ENCODE peak calls at places on chromosomes 12 and 14, in five cellular contexts. A, H, U, Y and L are unnamed samples.

GRCh38 chr14:34522496-34522895 is 17.0 kb downstream of the EAPP start:
- DNase-seq in A (no peak), H (no peak), U (no peak), Y (no peak), L (no peak)

GRCh38 chr12:116420476-116420875 is 138.7 kb upstream of the MAP1LC3B2 start:
- DNase-seq in A (no peak), H (no peak), U (no peak), Y (no peak), L (no peak)

GRCh38 chr14:65880507-65880906 is 468.0 kb downstream of the FUT8 start:
- DNase-seq in A (peak), H (no peak), U (no peak), Y (no peak), L (peak)

GRCh38 chr12:130863298-130863697 is 8.6 kb upstream of the RAN start:
- DNase-seq in A (no peak), H (no peak), U (no peak), Y (no peak), L (no peak)

GRCh38 chr12:93819048-93819491 is 141.9 kb downstream of the CRADD start:
- DNase-seq in A (peak), H (peak), U (no peak), Y (peak), L (peak)

GRCh38 chr14:76346391-76347160 is 29.4 kb upstream of the ESRRB start:
- DNase-seq in A (no peak), H (no peak), U (no peak), Y (no peak), L (peak)

GRCh38 chr14:80699861-80700260 is 241.7 kb downstream of the CEP128 start:
- DNase-seq in A (no peak), H (no peak), U (no peak), Y (no peak), L (no peak)

GRCh38 chr14:59534361-59534987 is 42.1 kb downstream of the CCDC175 start:
- DNase-seq in A (no peak), H (no peak), U (no peak), Y (peak), L (no peak)

GRCh38 chr14:82999802-83000201 is 1466.1 kb upstream of the SEL1L start:
- DNase-seq in A (peak), H (no peak), U (no peak), Y (peak), L (no peak)

GRCh38 chr12:77042834-77043233 is 22.5 kb downstream of the E2F7 start:
- DNase-seq in A (no peak), H (no peak), U (no peak), Y (no peak), L (no peak)

GRCh38 chr12:4265280-4265679 is 8.3 kb upstream of the CCND2 start:
- DNase-seq in A (no peak), H (no peak), U (no peak), Y (no peak), L (no peak)

GRCh38 chr14:65377576-65377975 is 35.0 kb upstream of the FUT8 start:
- DNase-seq in A (peak), H (no peak), U (no peak), Y (peak), L (peak)

GRCh38 chr14:100898935-100899840 is 4.3 kb downstream of the RTL1 start:
- DNase-seq in A (no peak), H (no peak), U (peak), Y (no peak), L (no peak)

GRCh38 chr12:132286912-132287311 is 42.5 kb downstream of the GALNT9 start:
- DNase-seq in A (peak), H (no peak), U (no peak), Y (no peak), L (no peak)

GRCh38 chr12:11807453-11807852 is 158.0 kb downstream of the ETV6 start:
- DNase-seq in A (no peak), H (no peak), U (no peak), Y (no peak), L (no peak)

GRCh38 chr14:34650786-34651584 is 21.0 kb upstream of the SNX6 start:
- DNase-seq in A (peak), H (no peak), U (no peak), Y (peak), L (peak)

GRCh38 chr14:62468946-62469345 is 576.3 kb downstream of the KCNH5 start:
- DNase-seq in A (no peak), H (no peak), U (no peak), Y (no peak), L (no peak)

GRCh38 chr14:53055003-53055402 is 98.1 kb downstream of the DDHD1 start:
- DNase-seq in A (peak), H (no peak), U (peak), Y (peak), L (peak)

GRCh38 chr12:114682920-114683708 is 861 bp downstream of the TBX3 start:
- DNase-seq in A (peak), H (no peak), U (peak), Y (no peak), L (peak)

GRCh38 chr12:12294215-12295005 is 27.6 kb upstream of the LRP6 start:
- DNase-seq in A (peak), H (no peak), U (peak), Y (no peak), L (peak)

GRCh38 chr12:8033153-8034044 is 883 bp downstream of the FOXJ2 start:
- DNase-seq in A (peak), H (peak), U (peak), Y (peak), L (peak)

GRCh38 chr12:112788205-112788604 is 3.3 kb upstream of the RPH3A start:
- DNase-seq in A (no peak), H (no peak), U (peak), Y (no peak), L (no peak)

GRCh38 chr12:108423486-108423885 is 84.4 kb upstream of the CMKLR1 start:
- DNase-seq in A (no peak), H (no peak), U (no peak), Y (no peak), L (no peak)

GRCh38 chr12:85076688-85077430 is 40.7 kb downstream of the LRRIQ1 start:
- DNase-seq in A (peak), H (no peak), U (peak), Y (peak), L (peak)

GRCh38 chr14:104190396-104191000 is 52.1 kb downstream of the KIF26A start:
- DNase-seq in A (no peak), H (no peak), U (no peak), Y (no peak), L (no peak)

GRCh38 chr12:22692964-22693555 is 68.1 kb downstream of the ETNK1 start:
- DNase-seq in A (no peak), H (no peak), U (no peak), Y (no peak), L (no peak)

GRCh38 chr14:104894331-104895206 is 29.5 kb downstream of the CEP170B start:
- DNase-seq in A (no peak), H (no peak), U (peak), Y (no peak), L (no peak)

GRCh38 chr12:27511031-27511722 is 12.8 kb upstream of the PPFIBP1 start:
- DNase-seq in A (peak), H (no peak), U (no peak), Y (peak), L (peak)

GRCh38 chr12:132554857-132555630 is 55.3 kb downstream of the LRCOL1 start:
- DNase-seq in A (no peak), H (no peak), U (peak), Y (no peak), L (no peak)

GRCh38 chr14:76647699-76648298 is 113.5 kb upstream of the VASH1 start:
- DNase-seq in A (peak), H (no peak), U (peak), Y (peak), L (peak)

GRCh38 chr12:9388379-9388778 is 180.2 kb upstream of the PZP start:
- DNase-seq in A (no peak), H (no peak), U (no peak), Y (no peak), L (no peak)

GRCh38 chr14:24060984-24061913 is 9.4 kb downstream of the CARMIL3 start:
- DNase-seq in A (no peak), H (no peak), U (peak), Y (no peak), L (no peak)

GRCh38 chr12:28787151-28787550 is 361.9 kb upstream of the FAR2 start:
- DNase-seq in A (no peak), H (no peak), U (no peak), Y (peak), L (no peak)

GRCh38 chr14:73785834-73786631 is 65.6 kb upstream of the PTGR2 start:
- DNase-seq in A (peak), H (peak), U (peak), Y (peak), L (peak)

GRCh38 chr14:98847520-98848468 is 424.2 kb downstream of the BCL11B start:
- DNase-seq in A (no peak), H (no peak), U (no peak), Y (no peak), L (no peak)

GRCh38 chr14:75379930-75380270 is 47.9 kb upstream of the JDP2 start:
- DNase-seq in A (no peak), H (no peak), U (no peak), Y (no peak), L (no peak)

GRCh38 chr14:64198021-64198420 is 96.2 kb downstream of the ESR2 start:
- DNase-seq in A (no peak), H (no peak), U (no peak), Y (no peak), L (no peak)
- H3K4me3 ChIP-seq in A (no peak), H (no peak), U (no peak), Y (no peak), L (no peak)

GRCh38 chr12:95857799-95858198 is 953 bp upstream of the SNRPF start:
- DNase-seq in A (no peak), H (no peak), U (peak), Y (no peak), L (no peak)
- H3K4me3 ChIP-seq in A (no peak), H (peak), U (peak), Y (no peak), L (no peak)

GRCh38 chr14:22986508-22987054 is 4.2 kb upstream of the AJUBA start:
- DNase-seq in A (peak), H (peak), U (peak), Y (peak), L (peak)
- H3K4me3 ChIP-seq in A (no peak), H (no peak), U (no peak), Y (no peak), L (no peak)

GRCh38 chr14:58150243-58150805 is 1.7 kb downstream of the ARMH4 start:
- DNase-seq in A (no peak), H (no peak), U (no peak), Y (no peak), L (no peak)
- H3K4me3 ChIP-seq in A (no peak), H (no peak), U (no peak), Y (no peak), L (no peak)